ENCODE peak calls at places on chromosomes 2 and 18, in five cellular contexts. One of them, this sample, is unnamed.

GRCh38 chr2:96806468-96807126 is 9.5 kb upstream of the CNNM3 start:
- DNase-seq in HepG2: peak
- DNase-seq in HCT116: no peak
- DNase-seq in stomach: no peak
- DNase-seq in K562: no peak
- DNase-seq in this sample: no peak

GRCh38 chr2:156320491-156320896 is 12.0 kb downstream of the NR4A2 start:
- DNase-seq in HepG2: no peak
- DNase-seq in HCT116: no peak
- DNase-seq in stomach: peak
- DNase-seq in K562: no peak
- DNase-seq in this sample: peak

GRCh38 chr2:239854596-239854995 is 170.5 kb downstream of the NDUFA10 start:
- DNase-seq in HepG2: no peak
- DNase-seq in HCT116: no peak
- DNase-seq in stomach: no peak
- DNase-seq in K562: no peak
- DNase-seq in this sample: no peak

GRCh38 chr2:191036365-191036764 is 22.4 kb upstream of the STAT1 start:
- DNase-seq in HepG2: no peak
- DNase-seq in HCT116: no peak
- DNase-seq in stomach: no peak
- DNase-seq in K562: no peak
- DNase-seq in this sample: no peak

GRCh38 chr2:242060212-242060835 is 190.8 kb downstream of the RTP5 start:
- DNase-seq in HepG2: no peak
- DNase-seq in HCT116: no peak
- DNase-seq in stomach: no peak
- DNase-seq in K562: no peak
- DNase-seq in this sample: no peak

GRCh38 chr2:128790541-128790944 is 471.9 kb upstream of the HS6ST1 start:
- DNase-seq in HepG2: no peak
- DNase-seq in HCT116: no peak
- DNase-seq in stomach: no peak
- DNase-seq in K562: no peak
- DNase-seq in this sample: no peak

GRCh38 chr2:43075906-43076585 is 150.4 kb downstream of the ZFP36L2 start:
- DNase-seq in HepG2: no peak
- DNase-seq in HCT116: no peak
- DNase-seq in stomach: no peak
- DNase-seq in K562: no peak
- DNase-seq in this sample: no peak

GRCh38 chr2:71674158-71674807 is 220.9 kb downstream of the DYSF start:
- DNase-seq in HepG2: no peak
- DNase-seq in HCT116: no peak
- DNase-seq in stomach: no peak
- DNase-seq in K562: no peak
- DNase-seq in this sample: no peak

GRCh38 chr2:95346738-95347671 is 49.9 kb downstream of the KCNIP3 start:
- DNase-seq in HepG2: no peak
- DNase-seq in HCT116: no peak
- DNase-seq in stomach: peak
- DNase-seq in K562: peak
- DNase-seq in this sample: peak

GRCh38 chr2:69780907-69781306 is 39.0 kb downstream of the ANXA4 start:
- DNase-seq in HepG2: peak
- DNase-seq in HCT116: no peak
- DNase-seq in stomach: no peak
- DNase-seq in K562: no peak
- DNase-seq in this sample: no peak

GRCh38 chr18:60693426-60693825 is 320.9 kb upstream of the MC4R start:
- DNase-seq in HepG2: no peak
- DNase-seq in HCT116: no peak
- DNase-seq in stomach: no peak
- DNase-seq in K562: no peak
- DNase-seq in this sample: no peak

GRCh38 chr2:15881120-15881433 is 59.3 kb upstream of the MYCN start:
- DNase-seq in HepG2: no peak
- DNase-seq in HCT116: no peak
- DNase-seq in stomach: no peak
- DNase-seq in K562: no peak
- DNase-seq in this sample: no peak

GRCh38 chr2:2326053-2326452 is 5.0 kb downstream of the MYT1L start:
- DNase-seq in HepG2: no peak
- DNase-seq in HCT116: no peak
- DNase-seq in stomach: no peak
- DNase-seq in K562: no peak
- DNase-seq in this sample: no peak

GRCh38 chr2:35784777-35785176 is 570.8 kb upstream of the CRIM1 start:
- DNase-seq in HepG2: no peak
- DNase-seq in HCT116: no peak
- DNase-seq in stomach: no peak
- DNase-seq in K562: peak
- DNase-seq in this sample: no peak

GRCh38 chr2:181454990-181455520 is 2.1 kb upstream of the ITGA4 start:
- DNase-seq in HepG2: no peak
- DNase-seq in HCT116: no peak
- DNase-seq in stomach: no peak
- DNase-seq in K562: no peak
- DNase-seq in this sample: no peak

GRCh38 chr2:10266133-10266620 is 36.5 kb upstream of the HPCAL1 start:
- DNase-seq in HepG2: no peak
- DNase-seq in HCT116: no peak
- DNase-seq in stomach: no peak
- DNase-seq in K562: no peak
- DNase-seq in this sample: no peak

GRCh38 chr2:27019459-27020336 is 13.1 kb upstream of the TMEM214 start:
- DNase-seq in HepG2: no peak
- DNase-seq in HCT116: no peak
- DNase-seq in stomach: no peak
- DNase-seq in K562: peak
- DNase-seq in this sample: no peak

GRCh38 chr2:98088261-98088660 is 1.3 kb downstream of the VWA3B start:
- DNase-seq in HepG2: no peak
- DNase-seq in HCT116: no peak
- DNase-seq in stomach: no peak
- DNase-seq in K562: no peak
- DNase-seq in this sample: no peak

GRCh38 chr2:98086491-98087446 is at the start of gene VWA3B:
- DNase-seq in HepG2: no peak
- DNase-seq in HCT116: peak
- DNase-seq in stomach: peak
- DNase-seq in K562: peak
- DNase-seq in this sample: peak

GRCh38 chr2:122338000-122338399 is 582.5 kb downstream of the TSN start:
- DNase-seq in HepG2: no peak
- DNase-seq in HCT116: no peak
- DNase-seq in stomach: no peak
- DNase-seq in K562: no peak
- DNase-seq in this sample: no peak

GRCh38 chr2:236767951-236768350 is 198.3 kb downstream of the ACKR3 start:
- DNase-seq in HepG2: no peak
- DNase-seq in HCT116: no peak
- DNase-seq in stomach: no peak
- DNase-seq in K562: no peak
- DNase-seq in this sample: no peak

GRCh38 chr2:168247341-168248305 is at the start of gene STK39:
- DNase-seq in HepG2: peak
- DNase-seq in HCT116: peak
- DNase-seq in stomach: peak
- DNase-seq in K562: peak
- DNase-seq in this sample: peak

GRCh38 chr2:49943944-49944803 is 789.9 kb upstream of the FSHR start:
- DNase-seq in HepG2: no peak
- DNase-seq in HCT116: no peak
- DNase-seq in stomach: no peak
- DNase-seq in K562: no peak
- DNase-seq in this sample: no peak

GRCh38 chr2:119025013-119025412 is 83.0 kb downstream of the MARCO start:
- DNase-seq in HepG2: no peak
- DNase-seq in HCT116: no peak
- DNase-seq in stomach: no peak
- DNase-seq in K562: no peak
- DNase-seq in this sample: no peak

GRCh38 chr2:132958887-132959286 is 288.9 kb upstream of the LYPD1 start:
- DNase-seq in HepG2: no peak
- DNase-seq in HCT116: no peak
- DNase-seq in stomach: no peak
- DNase-seq in K562: no peak
- DNase-seq in this sample: no peak

GRCh38 chr18:9475643-9476580 is 599 bp downstream of the RALBP1 start:
- DNase-seq in HepG2: no peak
- DNase-seq in HCT116: no peak
- DNase-seq in stomach: no peak
- DNase-seq in K562: peak
- DNase-seq in this sample: peak

GRCh38 chr2:69570474-69570873 is 73.1 kb downstream of the AAK1 start:
- DNase-seq in HepG2: no peak
- DNase-seq in HCT116: no peak
- DNase-seq in stomach: no peak
- DNase-seq in K562: no peak
- DNase-seq in this sample: no peak

GRCh38 chr2:220320326-220320725 is 692.9 kb downstream of the SLC4A3 start:
- DNase-seq in HepG2: no peak
- DNase-seq in HCT116: no peak
- DNase-seq in stomach: no peak
- DNase-seq in K562: no peak
- DNase-seq in this sample: no peak

DNA sequence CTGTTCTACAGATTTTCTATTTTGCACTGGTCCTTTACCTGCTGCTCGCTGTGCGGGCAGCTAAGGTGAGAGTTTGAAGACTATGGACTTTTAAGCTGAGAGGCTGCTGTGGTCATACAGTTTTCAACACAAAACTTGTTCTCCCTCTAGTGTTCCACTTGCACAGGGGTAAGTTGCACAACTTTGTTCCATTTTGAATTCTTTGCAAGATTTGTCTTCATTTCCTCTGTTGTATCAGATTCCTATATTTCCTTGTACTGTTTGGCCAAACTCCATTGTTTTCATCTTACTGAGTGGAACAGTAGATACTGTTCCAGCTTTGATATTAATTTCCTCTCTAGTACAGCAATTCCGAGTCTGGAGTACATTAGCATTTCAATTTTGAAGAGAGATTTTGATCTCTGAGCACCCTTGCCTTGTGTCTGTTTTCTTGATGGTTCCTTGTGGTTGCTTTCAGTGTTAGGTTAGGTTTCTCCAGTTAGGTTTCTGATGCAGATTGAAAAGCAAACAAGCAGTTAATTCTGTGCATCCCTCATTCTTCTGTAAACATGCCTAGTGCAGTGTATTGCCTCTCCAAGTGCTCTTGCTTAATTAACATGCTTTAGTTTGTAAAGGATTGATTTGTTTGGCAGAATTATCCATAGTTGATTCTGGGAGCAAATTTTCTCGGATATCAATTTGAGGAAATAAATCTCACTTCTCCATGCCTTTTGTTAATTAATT is 188.8 kb downstream of the PTPRM start:
- DNase-seq in HepG2: peak
- DNase-seq in HCT116: no peak
- DNase-seq in stomach: no peak
- DNase-seq in K562: no peak
- DNase-seq in this sample: no peak
- TF ChIP-seq POLR2AphosphoS5 in HepG2: no peak
- TF ChIP-seq POLR2AphosphoS5 in HCT116: no peak
- TF ChIP-seq POLR2AphosphoS5 in stomach: no peak
- TF ChIP-seq POLR2AphosphoS5 in K562: no peak
- TF ChIP-seq POLR2AphosphoS5 in this sample: no peak

DNA sequence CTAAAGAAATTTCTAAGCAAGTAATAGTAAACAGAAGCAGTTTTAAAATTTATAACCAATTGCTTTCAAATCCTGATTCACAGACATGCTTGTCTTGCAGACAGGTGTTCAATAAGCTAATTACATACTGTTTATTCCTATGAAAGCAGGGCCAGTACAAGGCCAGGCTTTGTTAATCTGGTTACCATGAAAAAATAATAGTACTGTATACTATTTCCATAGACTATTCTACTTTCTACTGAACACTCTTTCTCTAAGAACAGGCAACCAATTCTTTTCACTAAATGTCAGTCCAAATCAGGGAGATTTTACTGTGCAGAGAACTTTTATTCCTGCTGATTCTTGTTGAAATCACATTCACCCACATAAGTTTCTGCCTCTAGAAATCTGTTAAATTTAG is 2.9 kb upstream of the SRSF7 start:
- DNase-seq in HepG2: no peak
- DNase-seq in HCT116: no peak
- DNase-seq in stomach: no peak
- DNase-seq in K562: no peak
- DNase-seq in this sample: no peak
- H3K4me3 ChIP-seq in HepG2: no peak
- H3K4me3 ChIP-seq in HCT116: no peak
- H3K4me3 ChIP-seq in stomach: no peak
- H3K4me3 ChIP-seq in K562: no peak
- H3K4me3 ChIP-seq in this sample: no peak

DNA sequence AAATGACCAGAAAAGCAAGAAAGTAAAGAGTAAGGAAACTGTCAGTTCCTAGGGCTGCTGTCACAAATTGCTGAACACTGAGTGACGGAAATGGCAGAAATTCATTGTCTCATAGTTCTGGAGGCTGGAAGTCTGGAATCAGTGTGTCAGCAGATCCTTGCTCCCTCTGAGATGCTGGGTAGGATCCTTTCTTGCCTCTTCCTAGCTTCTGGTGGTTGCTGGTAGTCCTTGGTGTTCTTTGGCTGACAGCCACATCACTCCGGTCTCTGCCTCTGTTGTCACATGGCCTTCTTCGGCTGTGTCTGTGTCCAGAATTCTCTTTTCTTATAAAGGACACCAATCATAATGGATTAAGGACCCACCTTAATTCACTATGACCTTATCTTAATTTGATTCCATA is 21.9 kb downstream of the PLEKHB2 start:
- DNase-seq in HepG2: no peak
- DNase-seq in HCT116: no peak
- DNase-seq in stomach: no peak
- DNase-seq in K562: no peak
- DNase-seq in this sample: no peak
- TF ChIP-seq POLR2AphosphoS5 in HepG2: no peak
- TF ChIP-seq POLR2AphosphoS5 in HCT116: no peak
- TF ChIP-seq POLR2AphosphoS5 in stomach: no peak
- TF ChIP-seq POLR2AphosphoS5 in K562: no peak
- TF ChIP-seq POLR2AphosphoS5 in this sample: no peak

DNA sequence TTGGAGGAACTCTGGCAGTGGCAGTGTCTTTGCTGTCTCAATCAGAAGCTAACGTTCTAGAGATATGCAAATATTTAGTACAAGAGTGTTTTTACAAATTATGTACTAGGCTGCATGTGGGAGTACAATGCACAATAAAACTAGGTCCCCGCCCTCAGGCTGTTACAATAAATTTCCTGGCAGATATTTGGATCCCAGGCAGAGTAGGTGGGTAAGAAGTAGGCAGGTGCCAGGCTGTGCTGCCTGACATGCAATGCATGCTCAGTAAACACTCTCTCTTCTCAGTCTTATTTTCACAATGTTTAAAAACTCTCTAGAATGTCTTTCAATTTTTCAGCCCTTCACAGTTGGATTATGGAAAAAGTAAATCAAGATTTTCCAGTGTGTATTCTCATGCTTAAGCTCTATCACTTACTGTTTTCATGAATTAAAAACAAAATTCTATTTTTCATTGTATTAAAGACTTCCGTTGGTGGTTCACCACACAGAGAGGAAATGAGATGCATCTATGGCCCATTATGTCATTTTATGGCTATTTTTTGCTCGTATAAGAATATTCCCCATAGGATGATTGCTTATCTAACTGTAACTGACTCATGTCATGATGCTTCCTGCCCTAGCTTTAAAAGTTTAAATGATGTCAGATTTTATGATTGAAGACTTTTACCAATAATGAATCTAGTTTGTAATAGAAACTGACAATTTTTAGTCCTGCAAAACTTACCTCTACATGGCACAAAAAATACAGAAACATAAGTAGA is 346.0 kb downstream of the RND3 start:
- DNase-seq in HepG2: no peak
- DNase-seq in HCT116: no peak
- DNase-seq in stomach: no peak
- DNase-seq in K562: no peak
- DNase-seq in this sample: no peak
- H3K4me3 ChIP-seq in HepG2: no peak
- H3K4me3 ChIP-seq in HCT116: no peak
- H3K4me3 ChIP-seq in stomach: no peak
- H3K4me3 ChIP-seq in K562: no peak
- H3K4me3 ChIP-seq in this sample: no peak

This sample was measured in GM23338.